ENCODE peak calls at places on chromosome 9, in five cellular contexts. One of them, this sample, is unnamed.

GRCh38 chr9:109781541-109782197 is 1.7 kb downstream of the PALM2AKAP2 start:
- DNase-seq in GM23248: peak
- DNase-seq in CD8-positive, alpha-beta memory T cell: no peak
- DNase-seq in mammary epithelial cell: no peak
- DNase-seq in left ventricle myocardium inferior: no peak
- DNase-seq in this sample: peak

GRCh38 chr9:107161338-107161737 is 121.7 kb upstream of the RAD23B start:
- DNase-seq in GM23248: no peak
- DNase-seq in CD8-positive, alpha-beta memory T cell: no peak
- DNase-seq in mammary epithelial cell: no peak
- DNase-seq in left ventricle myocardium inferior: no peak
- DNase-seq in this sample: no peak

GRCh38 chr9:21141427-21141882 is at the start of gene IFNW1:
- DNase-seq in GM23248: peak
- DNase-seq in CD8-positive, alpha-beta memory T cell: no peak
- DNase-seq in mammary epithelial cell: no peak
- DNase-seq in left ventricle myocardium inferior: no peak
- DNase-seq in this sample: no peak

GRCh38 chr9:108439967-108440366 is 415.8 kb downstream of the ACTL7B start:
- DNase-seq in GM23248: peak
- DNase-seq in CD8-positive, alpha-beta memory T cell: no peak
- DNase-seq in mammary epithelial cell: peak
- DNase-seq in left ventricle myocardium inferior: no peak
- DNase-seq in this sample: no peak

GRCh38 chr9:113793558-113793957 is 82.6 kb upstream of the ZNF618 start:
- DNase-seq in GM23248: no peak
- DNase-seq in CD8-positive, alpha-beta memory T cell: no peak
- DNase-seq in mammary epithelial cell: no peak
- DNase-seq in left ventricle myocardium inferior: no peak
- DNase-seq in this sample: no peak

GRCh38 chr9:131590907-131591844 is 45.9 kb downstream of the PRRT1B start:
- DNase-seq in GM23248: peak
- DNase-seq in CD8-positive, alpha-beta memory T cell: peak
- DNase-seq in mammary epithelial cell: peak
- DNase-seq in left ventricle myocardium inferior: peak
- DNase-seq in this sample: peak

GRCh38 chr9:129648764-129649115 is 6.8 kb upstream of the ASB6 start:
- DNase-seq in GM23248: no peak
- DNase-seq in CD8-positive, alpha-beta memory T cell: no peak
- DNase-seq in mammary epithelial cell: no peak
- DNase-seq in left ventricle myocardium inferior: no peak
- DNase-seq in this sample: no peak

GRCh38 chr9:16611969-16612368 is 258.5 kb downstream of the BNC2 start:
- DNase-seq in GM23248: peak
- DNase-seq in CD8-positive, alpha-beta memory T cell: no peak
- DNase-seq in mammary epithelial cell: no peak
- DNase-seq in left ventricle myocardium inferior: no peak
- DNase-seq in this sample: no peak

GRCh38 chr9:129667378-129667777 is 1.9 kb downstream of the PRRX2 start:
- DNase-seq in GM23248: no peak
- DNase-seq in CD8-positive, alpha-beta memory T cell: no peak
- DNase-seq in mammary epithelial cell: no peak
- DNase-seq in left ventricle myocardium inferior: no peak
- DNase-seq in this sample: no peak

GRCh38 chr9:5543875-5544702 is 33.8 kb downstream of the PDCD1LG2 start:
- DNase-seq in GM23248: no peak
- DNase-seq in CD8-positive, alpha-beta memory T cell: no peak
- DNase-seq in mammary epithelial cell: no peak
- DNase-seq in left ventricle myocardium inferior: no peak
- DNase-seq in this sample: no peak

GRCh38 chr9:86043999-86044398 is 55.4 kb downstream of the GOLM1 start:
- DNase-seq in GM23248: no peak
- DNase-seq in CD8-positive, alpha-beta memory T cell: no peak
- DNase-seq in mammary epithelial cell: no peak
- DNase-seq in left ventricle myocardium inferior: no peak
- DNase-seq in this sample: no peak

GRCh38 chr9:136654820-136655219 is 7.9 kb upstream of the EGFL7 start:
- DNase-seq in GM23248: no peak
- DNase-seq in CD8-positive, alpha-beta memory T cell: peak
- DNase-seq in mammary epithelial cell: no peak
- DNase-seq in left ventricle myocardium inferior: no peak
- DNase-seq in this sample: no peak

GRCh38 chr9:136656795-136657611 is 5.7 kb upstream of the EGFL7 start:
- DNase-seq in GM23248: no peak
- DNase-seq in CD8-positive, alpha-beta memory T cell: no peak
- DNase-seq in mammary epithelial cell: no peak
- DNase-seq in left ventricle myocardium inferior: no peak
- DNase-seq in this sample: peak

GRCh38 chr9:136655244-136656225 is 7.2 kb upstream of the EGFL7 start:
- DNase-seq in GM23248: no peak
- DNase-seq in CD8-positive, alpha-beta memory T cell: no peak
- DNase-seq in mammary epithelial cell: no peak
- DNase-seq in left ventricle myocardium inferior: no peak
- DNase-seq in this sample: no peak

GRCh38 chr9:136657975-136658848 is 4.5 kb upstream of the EGFL7 start:
- DNase-seq in GM23248: no peak
- DNase-seq in CD8-positive, alpha-beta memory T cell: no peak
- DNase-seq in mammary epithelial cell: no peak
- DNase-seq in left ventricle myocardium inferior: peak
- DNase-seq in this sample: no peak

DNA sequence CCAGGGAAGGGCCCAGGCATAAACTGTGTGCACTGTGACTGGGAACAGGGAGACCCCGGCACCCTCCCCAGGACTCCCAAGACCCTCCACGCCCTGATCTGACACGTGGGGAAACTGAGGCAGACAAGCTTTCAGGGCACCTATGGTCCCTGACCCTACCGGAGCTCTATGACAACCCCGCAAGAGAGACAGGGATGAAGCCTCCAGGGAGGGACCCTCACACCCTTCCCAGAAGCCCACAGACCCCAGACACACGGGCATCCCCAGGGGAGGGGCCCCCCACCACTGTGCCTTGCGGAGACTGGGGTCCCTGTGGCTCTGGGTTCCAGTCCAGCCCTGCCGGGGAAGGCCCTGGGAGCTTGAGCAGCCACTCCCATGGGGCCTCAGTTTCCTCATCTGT is 6.4 kb upstream of the EGFL7 start:
- DNase-seq in GM23248: no peak
- DNase-seq in CD8-positive, alpha-beta memory T cell: no peak
- DNase-seq in mammary epithelial cell: no peak
- DNase-seq in left ventricle myocardium inferior: no peak
- DNase-seq in this sample: no peak
- H3K4me3 ChIP-seq in GM23248: no peak
- H3K4me3 ChIP-seq in CD8-positive, alpha-beta memory T cell: no peak
- H3K4me3 ChIP-seq in mammary epithelial cell: no peak
- H3K4me3 ChIP-seq in left ventricle myocardium inferior: peak
- H3K4me3 ChIP-seq in this sample: no peak

DNA sequence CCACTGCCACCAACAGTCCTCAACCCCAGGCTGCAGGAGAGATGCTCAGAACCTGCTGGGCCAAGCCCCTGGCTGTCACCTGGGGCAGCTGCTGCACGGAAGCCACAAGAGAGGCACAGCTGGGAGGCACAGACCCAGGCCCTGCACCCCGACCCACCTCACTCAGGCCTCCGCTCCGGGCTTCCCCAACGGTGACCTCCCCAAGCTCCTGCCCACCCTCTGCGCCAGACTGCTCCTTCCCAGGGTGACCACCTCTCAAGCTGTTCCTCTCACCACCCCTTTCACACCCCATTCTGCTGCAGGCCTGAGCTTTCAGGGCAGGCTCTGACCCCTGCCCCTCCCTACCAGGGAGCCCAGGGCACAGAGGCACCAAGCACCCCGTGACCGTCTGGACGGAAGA is 33.0 kb downstream of the VAV2 start:
- DNase-seq in GM23248: no peak
- DNase-seq in CD8-positive, alpha-beta memory T cell: no peak
- DNase-seq in mammary epithelial cell: no peak
- DNase-seq in left ventricle myocardium inferior: no peak
- DNase-seq in this sample: no peak
- H3K4me3 ChIP-seq in GM23248: no peak
- H3K4me3 ChIP-seq in CD8-positive, alpha-beta memory T cell: no peak
- H3K4me3 ChIP-seq in mammary epithelial cell: no peak
- H3K4me3 ChIP-seq in left ventricle myocardium inferior: no peak
- H3K4me3 ChIP-seq in this sample: no peak

GRCh38 chr9:112144807-112145206 is 30.3 kb downstream of the SUSD1 start:
- DNase-seq in GM23248: no peak
- DNase-seq in CD8-positive, alpha-beta memory T cell: no peak
- DNase-seq in mammary epithelial cell: no peak
- DNase-seq in left ventricle myocardium inferior: no peak
- DNase-seq in this sample: no peak
- H3K4me3 ChIP-seq in GM23248: no peak
- H3K4me3 ChIP-seq in CD8-positive, alpha-beta memory T cell: no peak
- H3K4me3 ChIP-seq in mammary epithelial cell: no peak
- H3K4me3 ChIP-seq in left ventricle myocardium inferior: no peak
- H3K4me3 ChIP-seq in this sample: no peak

DNA sequence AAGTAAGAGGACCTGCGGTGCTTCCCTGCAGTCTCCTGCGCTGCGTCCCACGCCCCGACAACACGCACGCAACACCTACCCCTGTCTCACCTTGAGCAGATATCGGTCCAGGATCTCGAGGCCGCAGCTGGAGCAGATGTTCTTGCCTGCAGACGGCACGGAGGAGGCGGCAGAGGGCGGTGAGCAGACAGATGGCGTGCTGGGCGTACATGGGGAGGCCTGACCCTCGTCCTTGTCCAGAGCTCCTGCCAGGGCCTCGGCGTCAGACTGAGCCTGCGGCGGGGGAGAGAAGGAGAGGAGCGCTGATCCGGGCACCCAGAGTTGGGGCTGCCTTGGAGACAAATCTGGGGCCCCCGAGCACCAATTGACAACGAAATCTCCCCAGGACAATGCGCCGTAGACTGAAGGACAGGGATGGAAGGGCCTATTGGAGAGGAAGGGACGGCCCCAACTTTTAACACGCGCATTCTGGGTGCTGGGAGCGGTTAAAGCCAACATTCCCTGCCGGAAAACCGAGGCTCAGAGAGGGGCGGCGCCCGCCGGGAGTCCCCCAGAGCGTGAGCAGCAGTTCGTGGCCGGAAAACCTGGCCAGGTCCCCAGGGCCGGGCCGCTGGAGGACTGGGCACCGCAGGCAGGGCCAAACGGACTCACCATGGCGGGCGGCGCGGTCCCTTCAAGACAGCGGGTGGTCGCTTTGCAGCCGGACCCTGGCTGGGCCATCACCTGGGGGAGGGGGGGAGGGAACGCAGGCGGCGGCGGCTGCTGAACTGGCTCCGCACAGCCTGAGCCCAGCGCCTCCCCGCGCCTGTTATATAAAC is 1.8 kb downstream of the LHX6 start:
- DNase-seq in GM23248: no peak
- DNase-seq in CD8-positive, alpha-beta memory T cell: no peak
- DNase-seq in mammary epithelial cell: no peak
- DNase-seq in left ventricle myocardium inferior: no peak
- DNase-seq in this sample: no peak
- H3K4me3 ChIP-seq in GM23248: no peak
- H3K4me3 ChIP-seq in CD8-positive, alpha-beta memory T cell: no peak
- H3K4me3 ChIP-seq in mammary epithelial cell: no peak
- H3K4me3 ChIP-seq in left ventricle myocardium inferior: peak
- H3K4me3 ChIP-seq in this sample: peak

DNA sequence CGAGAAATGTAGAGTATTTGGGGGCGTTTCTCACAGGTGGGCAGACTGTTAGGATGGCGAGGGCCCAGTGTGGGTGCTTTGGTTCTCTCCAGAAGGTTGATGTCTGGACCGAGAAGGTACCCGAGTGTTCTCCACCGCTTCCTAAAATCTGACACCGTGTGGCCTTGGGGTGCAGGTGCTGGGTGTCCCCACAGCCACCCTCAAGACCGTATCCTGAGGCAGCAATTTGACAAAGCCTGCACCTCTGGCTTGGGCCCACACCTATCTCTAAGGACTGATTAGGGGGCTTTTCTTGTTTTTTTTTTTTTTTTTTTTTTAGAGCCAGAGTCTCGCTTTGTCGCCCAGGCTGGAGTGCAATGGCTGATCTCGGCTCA is 1.3 kb downstream of the PPP1R26 start:
- DNase-seq in GM23248: no peak
- DNase-seq in CD8-positive, alpha-beta memory T cell: no peak
- DNase-seq in mammary epithelial cell: no peak
- DNase-seq in left ventricle myocardium inferior: no peak
- DNase-seq in this sample: no peak
- H3K4me3 ChIP-seq in GM23248: peak
- H3K4me3 ChIP-seq in CD8-positive, alpha-beta memory T cell: peak
- H3K4me3 ChIP-seq in mammary epithelial cell: peak
- H3K4me3 ChIP-seq in left ventricle myocardium inferior: peak
- H3K4me3 ChIP-seq in this sample: peak

GRCh38 chr9:100775912-100776311 is 198.0 kb downstream of the CAVIN4 start:
- DNase-seq in GM23248: no peak
- DNase-seq in CD8-positive, alpha-beta memory T cell: no peak
- DNase-seq in mammary epithelial cell: no peak
- DNase-seq in left ventricle myocardium inferior: no peak
- DNase-seq in this sample: no peak
- H3K4me3 ChIP-seq in GM23248: no peak
- H3K4me3 ChIP-seq in CD8-positive, alpha-beta memory T cell: no peak
- H3K4me3 ChIP-seq in mammary epithelial cell: no peak
- H3K4me3 ChIP-seq in left ventricle myocardium inferior: no peak
- H3K4me3 ChIP-seq in this sample: no peak

DNA sequence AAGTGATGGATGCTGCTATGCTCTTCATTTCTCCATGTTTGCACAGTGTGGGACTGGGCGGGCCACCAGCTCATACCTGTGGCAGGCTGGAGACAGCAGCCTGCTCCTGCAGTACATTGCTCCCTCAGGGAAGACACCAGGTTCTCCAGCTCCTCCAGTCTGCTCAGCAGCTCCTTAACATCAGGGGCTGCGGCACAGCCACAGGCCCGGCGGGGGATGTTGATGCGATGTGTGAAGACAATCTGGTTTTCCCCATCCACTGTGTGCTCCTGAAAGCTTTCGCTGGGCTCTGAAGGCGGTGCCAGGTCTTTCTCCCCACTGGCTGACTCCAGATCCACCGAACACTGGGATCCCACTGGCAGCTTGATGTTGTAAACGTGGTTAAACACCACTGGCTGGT is 27.5 kb downstream of the TNC start:
- DNase-seq in GM23248: no peak
- DNase-seq in CD8-positive, alpha-beta memory T cell: no peak
- DNase-seq in mammary epithelial cell: no peak
- DNase-seq in left ventricle myocardium inferior: no peak
- DNase-seq in this sample: no peak
- H3K4me3 ChIP-seq in GM23248: no peak
- H3K4me3 ChIP-seq in CD8-positive, alpha-beta memory T cell: no peak
- H3K4me3 ChIP-seq in mammary epithelial cell: no peak
- H3K4me3 ChIP-seq in left ventricle myocardium inferior: no peak
- H3K4me3 ChIP-seq in this sample: no peak

GRCh38 chr9:115691686-115692085 is 461.9 kb upstream of the PAPPA start:
- DNase-seq in GM23248: peak
- DNase-seq in CD8-positive, alpha-beta memory T cell: no peak
- DNase-seq in mammary epithelial cell: peak
- DNase-seq in left ventricle myocardium inferior: no peak
- DNase-seq in this sample: no peak
- H3K4me3 ChIP-seq in GM23248: peak
- H3K4me3 ChIP-seq in CD8-positive, alpha-beta memory T cell: no peak
- H3K4me3 ChIP-seq in mammary epithelial cell: no peak
- H3K4me3 ChIP-seq in left ventricle myocardium inferior: no peak
- H3K4me3 ChIP-seq in this sample: no peak

GRCh38 chr9:74496819-74497749 is at the start of gene RORB:
- DNase-seq in GM23248: peak
- DNase-seq in CD8-positive, alpha-beta memory T cell: peak
- DNase-seq in mammary epithelial cell: peak
- DNase-seq in left ventricle myocardium inferior: peak
- DNase-seq in this sample: peak
- H3K4me3 ChIP-seq in GM23248: peak
- H3K4me3 ChIP-seq in CD8-positive, alpha-beta memory T cell: peak
- H3K4me3 ChIP-seq in mammary epithelial cell: peak
- H3K4me3 ChIP-seq in left ventricle myocardium inferior: peak
- H3K4me3 ChIP-seq in this sample: peak